ENCODE peak calls at places on chromosomes 12 and 14, in seven cellular contexts. M, F, O, Z, T, K and C are unnamed samples.

GRCh38 chr12:116996648-116997047 is 85.9 kb downstream of the FBXW8 start:
- DNase-seq in Z (no peak), O (no peak), T (no peak), F (no peak), M (no peak), K (peak), C (no peak)

GRCh38 chr14:98582276-98582675 is 689.7 kb downstream of the BCL11B start:
- DNase-seq in M (no peak), Z (no peak), O (no peak), K (no peak), T (no peak), F (no peak), C (no peak)

GRCh38 chr14:68952544-68953535 is 26.3 kb downstream of the ACTN1 start:
- DNase-seq in K (peak), T (no peak), F (no peak), M (no peak), Z (no peak), O (no peak), C (peak)

GRCh38 chr14:35696119-35696518 is 113.0 kb downstream of the RALGAPA1 start:
- DNase-seq in T (no peak), M (no peak), Z (no peak), K (no peak), O (no peak), F (no peak), C (no peak)

GRCh38 chr12:18895540-18895939 is 157.6 kb downstream of the CAPZA3 start:
- DNase-seq in M (no peak), F (no peak), T (no peak), K (no peak), Z (no peak), O (no peak), C (no peak)

GRCh38 chr12:49954863-49955830 is 4.6 kb downstream of the AQP2 start:
- DNase-seq in O (peak), M (no peak), K (no peak), F (no peak), Z (no peak), T (no peak), C (no peak)

GRCh38 chr12:76726626-76727025 is 37.3 kb upstream of the ZDHHC17 start:
- DNase-seq in Z (no peak), M (no peak), O (no peak), F (no peak), T (no peak), K (no peak), C (no peak)

GRCh38 chr12:59382678-59383425 is 213.0 kb upstream of the SLC16A7 start:
- DNase-seq in K (no peak), O (peak), F (no peak), Z (no peak), M (no peak), T (no peak), C (no peak)

GRCh38 chr12:26746315-26746714 is 86.7 kb downstream of the ITPR2 start:
- DNase-seq in O (no peak), M (peak), T (peak), K (peak), F (no peak), Z (no peak), C (no peak)

GRCh38 chr12:121296618-121297476 is at the start of gene CAMKK2:
- DNase-seq in F (peak), K (peak), M (peak), Z (peak), T (peak), O (peak), C (peak)

GRCh38 chr12:71746983-71747611 is 7.6 kb upstream of the RAB21 start:
- DNase-seq in O (peak), T (peak), M (peak), F (no peak), K (peak), Z (no peak), C (peak)

GRCh38 chr12:97312570-97313135 is 150.0 kb upstream of the RMST start:
- DNase-seq in O (peak), K (no peak), M (no peak), Z (no peak), T (no peak), F (no peak), C (no peak)

GRCh38 chr12:125786143-125786542 is 720.9 kb downstream of the AACS start:
- DNase-seq in T (no peak), M (no peak), Z (no peak), O (no peak), F (no peak), K (no peak), C (no peak)

GRCh38 chr14:69547701-69548348 is 26.8 kb downstream of the CCDC177 start:
- DNase-seq in K (peak), O (peak), Z (no peak), F (peak), M (no peak), T (peak), C (no peak)

GRCh38 chr14:68358978-68359861 is 433.6 kb downstream of the ZFP36L1 start:
- DNase-seq in M (no peak), Z (no peak), T (no peak), O (peak), F (no peak), K (no peak), C (no peak)

GRCh38 chr12:99907210-99907609 is 77.5 kb downstream of the ANKS1B start:
- DNase-seq in T (no peak), Z (no peak), K (no peak), M (no peak), F (no peak), O (no peak), C (no peak)

GRCh38 chr12:106345739-106346138 is 11.8 kb upstream of the POLR3B start:
- DNase-seq in M (peak), K (peak), O (peak), Z (no peak), F (no peak), T (peak), C (no peak)

GRCh38 chr14:53608369-53608768 is 348.3 kb downstream of the BMP4 start:
- DNase-seq in M (peak), Z (no peak), F (no peak), O (no peak), T (no peak), K (no peak), C (no peak)

GRCh38 chr12:66688836-66689439 is 10.1 kb upstream of the GRIP1 start:
- DNase-seq in T (peak), F (peak), K (peak), O (peak), M (peak), Z (no peak), C (no peak)

GRCh38 chr12:20120296-20120695 is 248.0 kb upstream of the PDE3A start:
- DNase-seq in M (no peak), T (peak), O (no peak), F (no peak), K (peak), Z (no peak), C (no peak)

GRCh38 chr14:37650356-37651037 is 55.1 kb downstream of the TTC6 start:
- DNase-seq in T (peak), F (no peak), M (no peak), K (no peak), O (peak), Z (no peak), C (no peak)

DNA sequence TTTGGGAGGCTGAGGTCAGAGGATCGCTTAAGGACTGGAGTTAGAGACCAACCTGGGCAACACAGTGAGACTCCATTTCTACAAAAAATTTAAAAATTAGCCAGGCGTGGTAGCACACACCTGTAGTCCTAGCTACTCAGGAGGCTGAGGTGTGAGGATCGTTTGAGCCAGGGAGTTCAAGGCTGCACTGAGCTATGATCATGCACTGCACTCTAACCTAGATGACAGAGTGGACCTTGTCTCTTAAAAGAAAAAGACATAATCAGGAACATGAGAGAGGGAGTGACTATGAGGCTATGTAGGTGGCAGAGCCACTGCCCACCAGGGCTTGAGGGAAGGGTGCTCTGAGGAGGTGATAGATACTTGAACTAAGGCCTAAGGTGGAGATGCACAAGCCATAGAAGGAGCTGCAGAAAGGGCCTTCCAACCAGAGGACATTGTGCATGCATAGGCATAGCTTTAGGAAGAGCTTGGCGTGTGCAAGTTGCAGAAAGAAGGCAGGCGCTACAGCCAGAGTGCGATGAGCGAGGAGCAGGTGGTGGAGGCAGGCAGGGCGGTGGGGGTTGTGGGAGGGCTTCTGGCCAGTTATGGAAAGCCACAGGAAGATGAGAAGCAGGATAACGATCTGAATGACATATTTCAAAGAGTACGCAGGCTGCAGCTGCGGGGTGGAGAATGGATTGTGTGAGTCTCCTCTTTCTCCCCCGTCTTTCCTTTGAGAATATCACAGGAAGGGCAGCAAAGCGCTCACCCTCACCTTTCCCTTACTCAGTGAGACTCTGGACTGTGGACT is 49.0 kb upstream of the PLXNC1 start:
- DNase-seq in Z (no peak), K (no peak), T (peak), O (no peak), M (no peak), F (no peak), C (no peak)
- TF ChIP-seq CTCF in Z (no peak), K (no peak), T (no peak), O (no peak), M (no peak), F (no peak), C (no peak)

DNA sequence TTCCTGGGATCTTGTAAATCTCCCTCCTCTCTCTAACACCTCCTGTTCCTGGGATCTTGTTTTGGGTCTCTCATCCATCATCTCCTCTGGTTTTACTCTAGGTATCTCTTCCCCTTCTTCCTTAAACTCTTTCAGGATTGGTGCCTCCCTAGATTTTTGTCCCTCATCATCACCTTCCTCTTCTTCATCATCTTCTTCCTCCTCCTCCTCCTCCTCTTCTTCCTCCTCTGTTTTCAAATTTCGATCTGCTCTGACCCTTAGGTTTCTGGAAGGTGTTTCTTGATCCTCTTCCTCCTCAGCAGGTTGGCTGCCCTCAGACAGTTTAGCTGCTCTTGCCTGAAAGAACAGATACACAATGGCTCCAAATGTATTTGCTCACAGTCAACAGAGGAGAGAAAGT is 14.5 kb downstream of the ACIN1 start:
- DNase-seq in T (no peak), Z (no peak), O (no peak), M (no peak), K (no peak), F (no peak), C (no peak)
- TF ChIP-seq CTCF in T (no peak), Z (no peak), O (no peak), M (no peak), K (no peak), F (no peak), C (no peak)

GRCh38 chr12:78018939-78019338 is 188.2 kb downstream of the NAV3 start:
- DNase-seq in T (no peak), M (no peak), F (no peak), O (no peak), Z (no peak), K (peak), C (no peak)
- TF ChIP-seq CTCF in T (no peak), M (no peak), F (no peak), O (no peak), Z (no peak), K (no peak), C (no peak)

GRCh38 chr14:59570122-59570521 is 6.5 kb downstream of the CCDC175 start:
- DNase-seq in K (peak), F (no peak), M (no peak), T (no peak), Z (no peak), O (no peak), C (no peak)
- TF ChIP-seq CTCF in K (no peak), F (no peak), M (peak), T (peak), Z (no peak), O (peak), C (no peak)

GRCh38 chr12:122947352-122947792 is 18.9 kb downstream of the ABCB9 start:
- DNase-seq in O (no peak), M (no peak), F (no peak), T (no peak), K (no peak), Z (peak), C (no peak)
- TF ChIP-seq CTCF in O (no peak), M (no peak), F (no peak), T (no peak), K (no peak), Z (no peak), C (no peak)

DNA sequence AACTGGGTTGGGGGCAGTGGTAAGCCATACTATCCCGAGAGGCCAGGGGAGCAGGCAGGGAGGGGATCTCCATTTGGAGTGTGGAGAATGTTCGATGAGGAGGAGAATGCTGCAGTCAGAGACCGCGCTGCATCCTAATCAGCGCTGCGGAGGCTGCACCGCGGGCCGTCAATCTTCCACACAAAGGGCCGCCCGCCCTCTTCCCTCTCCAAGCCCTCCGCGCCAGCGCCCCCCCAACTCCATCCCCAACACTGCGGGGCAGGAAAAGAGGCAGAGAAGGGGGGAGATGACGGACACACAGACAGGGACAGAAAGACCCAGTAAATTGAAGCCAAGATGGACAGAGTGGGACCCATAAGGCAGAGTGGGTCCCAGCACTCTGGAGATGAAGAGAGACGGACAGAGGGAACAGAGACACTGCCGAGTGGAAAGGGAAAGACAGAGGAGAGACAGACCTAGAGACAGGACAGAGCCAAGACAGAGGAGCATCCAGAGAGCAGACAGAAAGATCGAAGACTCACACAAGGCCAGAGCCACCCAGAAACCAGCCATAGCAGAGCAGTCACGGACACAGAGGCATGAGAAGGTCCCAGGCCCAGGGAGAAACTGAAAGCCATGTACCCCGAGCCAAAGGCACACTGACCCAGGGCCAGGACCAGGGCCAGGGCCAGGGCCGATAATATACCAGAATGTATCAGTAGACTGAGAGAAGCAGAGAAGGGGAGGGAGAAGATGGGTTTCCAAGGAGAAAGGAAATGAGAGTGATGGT is 3.5 kb downstream of the CISTR start:
- DNase-seq in F (no peak), Z (no peak), K (no peak), O (peak), T (no peak), M (no peak), C (no peak)
- TF ChIP-seq CTCF in F (no peak), Z (no peak), K (no peak), O (no peak), T (no peak), M (no peak), C (no peak)

GRCh38 chr14:75427482-75428229 is at the start of gene JDP2:
- DNase-seq in M (peak), Z (peak), O (peak), T (peak), F (peak), K (peak), C (peak)
- TF ChIP-seq CTCF in M (no peak), Z (peak), O (no peak), T (no peak), F (no peak), K (no peak), C (no peak)